ENCODE peak calls at places on chromosome 4, in five cellular contexts. D is endodermal cell; J is naive thymus-derived CD4-positive, alpha-beta T cell; N is OCI-LY7; E is left ventricle myocardium inferior. M is an unnamed sample. For H3K4me1, the result is how much of the 10 kb centered on the place peaks cover.

GRCh38 chr4:103011378-103012025 is 8.0 kb downstream of the SLC9B1 start:
- DNase-seq in N (no peak), D (peak), J (no peak), E (no peak), M (peak)

GRCh38 chr4:141921293-141921692 is 284.9 kb downstream of the IL15 start:
- DNase-seq in J (no peak), D (no peak), N (no peak), E (no peak), M (no peak)

GRCh38 chr4:65943076-65943475 is 272.8 kb upstream of the EPHA5 start:
- DNase-seq in E (no peak), N (no peak), D (peak), J (no peak), M (no peak)

GRCh38 chr4:2949782-2950125 is 13.5 kb downstream of the NOP14 start:
- DNase-seq in N (no peak), D (no peak), J (no peak), E (no peak), M (no peak)

GRCh38 chr4:23685481-23685880 is 204.4 kb downstream of the PPARGC1A start:
- DNase-seq in E (no peak), J (no peak), D (no peak), N (no peak), M (no peak)

GRCh38 chr4:188992706-188993105 is 853.5 kb downstream of the TRIML1 start:
- DNase-seq in E (no peak), J (no peak), D (no peak), N (no peak), M (no peak)

GRCh38 chr4:17347445-17347844 is 164.4 kb downstream of the QDPR start:
- DNase-seq in D (peak), N (peak), J (no peak), E (no peak), M (peak)

GRCh38 chr4:32858971-32859370 is 2138.8 kb downstream of the PCDH7 start:
- DNase-seq in E (no peak), N (no peak), J (no peak), D (no peak), M (no peak)

GRCh38 chr4:10831727-10832408 is 147.3 kb upstream of the CLNK start:
- DNase-seq in J (no peak), N (no peak), D (no peak), E (no peak), M (no peak)

GRCh38 chr4:55854132-55854531 is 684 bp downstream of the EXOC1 start:
- DNase-seq in J (no peak), D (peak), E (no peak), N (peak), M (no peak)

GRCh38 chr4:2402053-2402452 is 16.4 kb downstream of the ZFYVE28 start:
- DNase-seq in D (peak), N (no peak), E (peak), J (no peak), M (peak)

GRCh38 chr4:128471576-128471975 is 184.0 kb upstream of the PGRMC2 start:
- DNase-seq in N (no peak), D (no peak), E (no peak), J (no peak), M (no peak)

GRCh38 chr4:106266201-106266600 is 49.8 kb downstream of the TBCK start:
- DNase-seq in E (no peak), N (peak), J (no peak), D (no peak), M (no peak)

GRCh38 chr4:53914313-53915016 is 149.9 kb downstream of the CHIC2 start:
- DNase-seq in J (no peak), E (no peak), N (no peak), D (no peak), M (no peak)

GRCh38 chr4:167622481-167623240 is 388.4 kb upstream of the SPOCK3 start:
- DNase-seq in D (peak), N (peak), E (peak), J (no peak), M (peak)

DNA sequence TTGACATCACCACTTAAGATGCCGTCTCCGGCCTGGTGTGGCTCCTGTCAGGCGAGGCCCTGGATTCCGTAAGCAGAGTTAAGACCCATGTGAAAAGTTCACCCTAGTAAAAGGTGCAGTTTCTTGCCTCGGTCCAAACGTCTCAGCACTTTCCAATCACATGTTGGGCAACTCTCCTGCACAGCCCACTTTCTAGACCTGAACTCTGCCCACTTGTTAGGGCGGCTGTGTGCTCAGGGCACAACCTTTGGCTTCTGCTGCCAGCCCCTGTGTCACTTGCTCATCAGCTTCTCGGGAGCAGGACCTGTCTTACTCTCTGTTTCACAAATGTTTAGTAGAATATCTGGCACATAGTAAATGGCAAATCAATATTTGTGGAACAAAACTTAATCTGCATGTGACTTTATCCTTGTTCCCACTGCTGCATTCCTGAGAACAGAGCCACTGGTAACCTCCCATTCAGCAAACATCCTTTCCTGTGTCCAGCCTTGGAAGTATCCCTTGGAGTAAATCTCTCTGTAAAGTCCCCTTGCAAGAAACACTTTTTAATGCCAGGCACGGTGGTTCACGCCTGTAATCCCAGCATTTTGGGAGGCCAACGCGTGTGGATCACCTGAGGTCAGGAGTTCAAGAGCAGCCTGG is 38.7 kb upstream of the SH3RF1 start:
- DNase-seq in J (no peak), N (no peak), D (no peak), E (no peak), M (no peak)
- H3K4me1 ChIP-seq in J (under half), N (under half), D (under half), E (under half), M (under half)

DNA sequence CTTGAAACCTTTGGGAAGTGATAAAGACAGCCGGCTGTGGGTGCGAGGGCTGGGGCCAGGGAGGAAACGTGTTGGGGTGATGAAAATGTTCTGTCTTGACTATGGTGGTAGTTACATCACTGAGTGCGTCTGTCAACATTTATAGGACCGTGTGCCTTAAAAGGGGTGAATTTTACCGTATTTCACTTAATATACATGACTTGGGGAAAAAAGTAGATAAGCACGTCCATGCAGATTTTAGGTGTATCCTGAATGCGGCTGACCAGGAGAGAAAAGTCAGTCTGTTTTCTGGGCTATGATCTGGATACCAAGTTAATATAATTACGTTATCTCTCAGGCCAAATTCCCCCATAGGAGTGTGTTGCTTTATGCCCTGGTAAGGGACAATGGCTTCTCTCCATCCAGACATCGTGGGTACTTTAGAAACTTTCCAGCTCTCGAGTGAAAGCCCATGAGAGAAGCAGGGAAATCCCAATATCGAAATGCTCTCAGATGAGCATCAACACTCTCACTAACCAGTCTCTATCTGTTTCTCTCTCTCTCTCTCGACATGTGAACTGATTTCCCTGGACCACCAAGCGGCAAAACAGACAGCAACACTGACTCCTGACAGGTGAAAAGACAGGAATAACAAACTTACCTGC is 71.5 kb downstream of the IRF2 start:
- DNase-seq in D (no peak), N (no peak), E (no peak), J (no peak), M (no peak)
- H3K4me1 ChIP-seq in D (under half), N (under half), E (half or more), J (under half), M (under half)

DNA sequence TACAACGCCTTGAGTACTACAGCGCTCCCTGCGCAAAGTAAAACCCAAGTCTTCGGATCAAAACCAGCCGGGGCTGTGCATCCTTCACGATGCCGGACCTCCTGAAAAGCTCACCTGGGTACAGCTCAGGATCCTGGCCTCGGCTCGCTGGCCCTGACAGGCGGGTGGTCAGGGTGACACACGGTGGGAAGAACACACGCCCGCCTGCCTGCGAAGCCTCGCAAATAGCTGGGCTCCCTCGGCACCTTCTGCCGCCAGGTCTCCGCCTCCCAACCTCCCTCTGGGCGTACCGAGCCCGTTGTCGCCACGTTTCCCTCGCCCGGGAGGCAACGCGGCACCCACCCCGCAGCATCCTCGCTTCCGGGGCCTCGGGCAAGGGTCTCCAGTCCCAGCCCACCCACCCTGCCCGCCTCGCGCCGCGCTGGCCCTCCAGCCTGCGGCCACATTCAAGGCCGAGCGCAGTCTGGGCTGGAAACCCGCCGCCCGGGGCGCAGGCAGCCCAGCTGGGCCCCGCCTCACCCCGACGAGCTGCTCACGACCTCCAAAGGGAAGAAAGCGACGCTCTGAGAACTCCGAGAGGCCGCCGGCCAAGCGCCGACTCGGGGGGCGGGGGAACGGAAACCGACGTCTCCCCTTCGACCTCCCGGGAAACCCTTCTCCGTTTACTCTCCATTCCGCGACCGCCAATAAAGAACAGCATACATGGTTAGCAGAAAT is 542 bp downstream of the PPM1K start:
- DNase-seq in N (peak), J (peak), D (peak), E (peak), M (peak)
- H3K4me1 ChIP-seq in N (under half), J (under half), D (under half), E (half or more), M (under half)

GRCh38 chr4:8353158-8353495 is 83.6 kb downstream of the HTRA3 start:
- DNase-seq in E (no peak), J (no peak), D (peak), N (no peak), M (no peak)

GRCh38 chr4:8350841-8351461 is 81.4 kb downstream of the HTRA3 start:
- DNase-seq in J (no peak), D (peak), N (no peak), E (no peak), M (no peak)

GRCh38 chr4:8352368-8353157 is 83.0 kb downstream of the HTRA3 start:
- DNase-seq in D (peak), E (peak), N (no peak), J (no peak), M (no peak)

GRCh38 chr4:8350326-8350725 is 80.8 kb downstream of the HTRA3 start:
- DNase-seq in N (no peak), J (no peak), D (no peak), E (no peak), M (no peak)

GRCh38 chr4:8351931-8352367 is 82.4 kb downstream of the HTRA3 start:
- DNase-seq in J (no peak), E (no peak), D (no peak), N (no peak), M (no peak)
- H3K4me1 ChIP-seq in J (under half), E (under half), D (under half), N (under half), M (under half)

GRCh38 chr4:155794589-155794988 is 35.8 kb downstream of the GUCY1B1 start:
- DNase-seq in N (no peak), J (no peak), E (no peak), D (no peak), M (no peak)
- H3K4me1 ChIP-seq in N (under half), J (under half), E (under half), D (under half), M (under half)

DNA sequence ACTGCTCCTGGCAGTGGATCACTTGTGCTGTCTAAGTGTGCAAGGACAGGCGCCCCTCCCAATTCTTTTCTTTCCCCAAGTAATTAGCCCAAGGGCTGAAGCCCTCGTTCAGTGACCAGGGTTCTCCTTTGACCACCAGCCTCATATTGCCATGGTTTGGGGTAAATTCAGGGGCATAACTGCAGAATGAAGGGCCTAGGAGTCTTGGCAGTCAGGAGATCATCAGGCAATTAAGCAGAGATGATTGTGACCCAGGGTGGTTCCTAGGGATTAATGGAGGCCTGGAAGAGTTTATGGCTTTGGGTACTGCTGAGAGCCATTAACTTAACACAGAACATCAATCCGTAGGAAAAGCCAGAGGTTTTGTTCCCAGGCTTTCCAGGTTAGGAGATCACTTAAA is 170.7 kb downstream of the PTTG2 start:
- DNase-seq in N (no peak), E (no peak), J (no peak), D (no peak), M (no peak)
- H3K4me1 ChIP-seq in N (under half), E (half or more), J (half or more), D (under half), M (under half)

GRCh38 chr4:5366421-5366820 is 315.1 kb downstream of the STK32B start:
- DNase-seq in J (no peak), E (no peak), D (no peak), N (no peak), M (no peak)

GRCh38 chr4:5370286-5370685 is 319.0 kb downstream of the STK32B start:
- DNase-seq in N (no peak), E (no peak), D (no peak), J (no peak), M (no peak)

GRCh38 chr4:5365071-5366008 is 314.1 kb downstream of the STK32B start:
- DNase-seq in D (peak), N (no peak), J (no peak), E (no peak), M (no peak)

GRCh38 chr4:5366009-5366386 is 314.7 kb downstream of the STK32B start:
- DNase-seq in N (no peak), D (no peak), J (no peak), E (no peak), M (no peak)

GRCh38 chr4:5368426-5368825 is 317.1 kb downstream of the STK32B start:
- DNase-seq in N (no peak), J (no peak), E (no peak), D (no peak), M (no peak)
- H3K4me1 ChIP-seq in N (under half), J (under half), E (under half), D (under half), M (under half)

DNA sequence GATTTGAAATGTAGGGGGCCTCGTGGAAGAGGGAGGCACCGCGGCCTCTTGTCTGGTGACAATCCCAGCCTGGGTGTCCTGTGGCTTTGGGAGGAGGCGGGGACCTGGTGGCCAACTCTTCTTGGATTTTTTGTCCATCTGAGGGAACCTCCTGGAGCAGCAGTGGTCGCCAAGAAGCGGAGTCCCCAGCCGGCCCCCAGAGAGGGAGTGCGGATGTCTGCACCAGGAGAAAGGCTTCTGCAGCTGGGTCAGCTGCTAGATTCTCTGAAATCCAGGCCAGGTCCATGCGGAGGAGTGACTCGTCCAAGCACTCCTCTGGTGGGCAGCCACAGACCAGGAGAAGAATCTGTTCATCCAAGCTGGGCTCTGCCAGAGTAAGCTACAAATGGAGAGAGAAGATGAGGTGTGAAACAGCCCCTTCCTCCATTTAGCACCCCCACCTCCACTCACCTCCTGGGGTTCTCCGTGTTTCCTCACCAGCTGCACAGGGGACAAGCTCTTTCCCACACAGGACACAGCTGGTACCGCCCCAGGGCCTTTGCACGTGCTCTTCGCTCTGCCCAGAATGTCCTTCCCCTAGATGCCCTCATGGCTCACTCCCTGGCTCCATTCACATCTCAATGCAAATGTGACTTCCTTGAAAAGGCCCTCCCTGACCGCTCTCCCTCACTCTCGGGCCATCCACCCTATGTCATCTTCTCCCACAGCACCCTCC is 27.6 kb downstream of the C4orf50 start:
- DNase-seq in E (no peak), N (no peak), D (peak), J (no peak), M (no peak)
- H3K4me1 ChIP-seq in E (under half), N (under half), D (under half), J (under half), M (under half)

GRCh38 chr4:8737075-8737474 is 134.6 kb downstream of the HMX1 start:
- DNase-seq in D (no peak), N (no peak), J (no peak), E (no peak), M (no peak)
- H3K4me1 ChIP-seq in D (under half), N (under half), J (under half), E (under half), M (under half)

M was measured in mucosa of descending colon.